ENCODE peak calls at places on chromosomes 2 and 18, in nine cellular contexts. Q, X, R, A, L, J, K, O and S are unnamed samples.

GRCh38 chr2:218383892-218384519 is 1.9 kb downstream of the SLC11A1 start:
- DNase-seq in Q (no peak), X (no peak), R (no peak), A (no peak), L (no peak), J (no peak), K (no peak), O (no peak), S (no peak)

GRCh38 chr2:25851740-25852503 is 26.4 kb downstream of the ASXL2 start:
- DNase-seq in Q (peak), X (no peak), R (peak), A (peak), L (peak), J (peak), K (peak), O (peak), S (no peak)

GRCh38 chr2:191417746-191418145 is 172.5 kb downstream of the MYO1B start:
- DNase-seq in Q (no peak), X (no peak), R (no peak), A (no peak), L (no peak), J (no peak), K (no peak), O (no peak), S (no peak)

GRCh38 chr2:73901143-73901542 is 8.3 kb downstream of the ACTG2 start:
- DNase-seq in Q (no peak), X (no peak), R (no peak), A (no peak), L (no peak), J (no peak), K (no peak), O (peak), S (no peak)

GRCh38 chr2:241689306-241689705 is 2.7 kb upstream of the DTYMK start:
- DNase-seq in Q (no peak), X (no peak), R (no peak), A (no peak), L (no peak), J (no peak), K (no peak), O (no peak), S (no peak)

GRCh38 chr2:109427661-109428091 is 186.1 kb downstream of the SEPTIN10 start:
- DNase-seq in Q (no peak), X (no peak), R (no peak), A (no peak), L (no peak), J (no peak), K (no peak), O (no peak), S (no peak)

GRCh38 chr18:23138470-23138869 is 3.2 kb downstream of the CABLES1 start:
- DNase-seq in Q (no peak), X (peak), R (no peak), A (no peak), L (peak), J (no peak), K (no peak), O (no peak), S (no peak)

GRCh38 chr2:129734343-129735034 is 245.0 kb upstream of the RAB6C start:
- DNase-seq in Q (no peak), X (no peak), R (no peak), A (no peak), L (no peak), J (no peak), K (no peak), O (no peak), S (no peak)

GRCh38 chr2:230225486-230225885 is at the start of gene SP140:
- DNase-seq in Q (no peak), X (peak), R (peak), A (no peak), L (peak), J (no peak), K (no peak), O (peak), S (no peak)

GRCh38 chr2:240963376-240964220 is 34.8 kb upstream of the SNED1 start:
- DNase-seq in Q (no peak), X (no peak), R (no peak), A (no peak), L (peak), J (no peak), K (no peak), O (peak), S (peak)

GRCh38 chr2:170596576-170596975 is 118.6 kb upstream of the SP5 start:
- DNase-seq in Q (no peak), X (no peak), R (no peak), A (no peak), L (no peak), J (no peak), K (no peak), O (no peak), S (no peak)

GRCh38 chr2:14081526-14081925 is 551.0 kb upstream of the LRATD1 start:
- DNase-seq in Q (peak), X (no peak), R (no peak), A (no peak), L (no peak), J (no peak), K (no peak), O (no peak), S (no peak)

GRCh38 chr2:102620367-102620766 is 1.0 kb downstream of the SLC9A2 start:
- DNase-seq in Q (no peak), X (no peak), R (peak), A (no peak), L (no peak), J (no peak), K (no peak), O (no peak), S (no peak)

GRCh38 chr2:120543899-120544298 is 191.8 kb upstream of the GLI2 start:
- DNase-seq in Q (no peak), X (peak), R (no peak), A (no peak), L (peak), J (no peak), K (no peak), O (no peak), S (peak)

GRCh38 chr2:43524180-43524965 is 71.5 kb downstream of the THADA start:
- DNase-seq in Q (peak), X (no peak), R (no peak), A (peak), L (no peak), J (no peak), K (no peak), O (no peak), S (no peak)

GRCh38 chr2:164606557-164606956 is 14.7 kb downstream of the GRB14 start:
- DNase-seq in Q (no peak), X (no peak), R (no peak), A (no peak), L (no peak), J (no peak), K (no peak), O (no peak), S (no peak)

GRCh38 chr2:24828641-24829040 is 35.4 kb downstream of the CENPO start:
- DNase-seq in Q (no peak), X (no peak), R (no peak), A (no peak), L (no peak), J (no peak), K (no peak), O (no peak), S (no peak)

GRCh38 chr18:58862851-58863538 is 1.7 kb upstream of the ZNF532 start:
- DNase-seq in Q (peak), X (peak), R (peak), A (peak), L (peak), J (no peak), K (no peak), O (no peak), S (no peak)

GRCh38 chr2:28096421-28096820 is 205.9 kb downstream of the BABAM2 start:
- DNase-seq in Q (peak), X (no peak), R (no peak), A (no peak), L (no peak), J (no peak), K (no peak), O (no peak), S (no peak)

GRCh38 chr2:179020156-179020750 is 29.7 kb downstream of the CCDC141 start:
- DNase-seq in Q (no peak), X (no peak), R (peak), A (no peak), L (no peak), J (peak), K (no peak), O (peak), S (no peak)

GRCh38 chr18:72772916-72773315 is 94.9 kb downstream of the NETO1 start:
- DNase-seq in Q (no peak), X (no peak), R (no peak), A (no peak), L (no peak), J (no peak), K (no peak), O (no peak), S (no peak)

GRCh38 chr2:122843503-122843902 is 1088.1 kb downstream of the TSN start:
- DNase-seq in Q (no peak), X (no peak), R (no peak), A (no peak), L (no peak), J (no peak), K (no peak), O (no peak), S (no peak)

GRCh38 chr2:128041561-128041960 is 13.7 kb upstream of the SAP130 start:
- DNase-seq in Q (no peak), X (no peak), R (no peak), A (no peak), L (no peak), J (no peak), K (no peak), O (no peak), S (no peak)